ENCODE peak calls at places on chromosome 20, in nine cellular contexts. S is left ventricle myocardium inferior, A is WTC11, K is H1, B is heart left ventricle, E is endothelial cell, F is IMR-90, J is nephron progenitor cell, L is fibroblast of lung. D is an unnamed sample.
A peak's percentile ranks its signal among the peaks of the same experiment; 100 is the strongest.

GRCh38 chr20:34083137-34083536 is 28.9 kb downstream of the EIF2S2 start:
- DNase-seq in S (peak; percentile 81), A (no peak), K (no peak), B (peak; percentile 87), E (no peak), F (peak; percentile 86), J (no peak), L (peak; percentile 99), D (peak; percentile 85)

GRCh38 chr20:50592282-50593004 is 82.3 kb downstream of the PTPN1 start:
- DNase-seq in S (peak; percentile 73), A (no peak), K (no peak), B (peak; percentile 82), E (no peak), F (no peak), J (no peak), L (peak; percentile 30), D (no peak)

GRCh38 chr20:51542894-51543788 is 622 bp upstream of the NFATC2 start:
- DNase-seq in S (no peak), A (no peak), K (no peak), B (no peak), E (no peak), F (no peak), J (no peak), L (no peak), D (peak; percentile 27)

GRCh38 chr20:1562622-1563021 is 5.1 kb upstream of the SIRPD start:
- DNase-seq in S (no peak), A (no peak), K (no peak), B (no peak), E (no peak), F (no peak), J (no peak), L (no peak), D (no peak)

GRCh38 chr20:62914970-62915457 is 11.3 kb downstream of the DIDO1 start:
- DNase-seq in S (no peak), A (peak; percentile 61), K (no peak), B (no peak), E (peak; percentile 65), F (peak; percentile 19), J (peak; percentile 58), L (peak; percentile 49), D (peak; percentile 62)

GRCh38 chr20:57133926-57134650 is 132.4 kb downstream of the BMP7 start:
- DNase-seq in S (no peak), A (no peak), K (no peak), B (no peak), E (no peak), F (no peak), J (no peak), L (no peak), D (no peak)

GRCh38 chr20:31713312-31714049 is 9.2 kb downstream of the BCL2L1 start:
- DNase-seq in S (peak; percentile 84), A (no peak), K (no peak), B (peak; percentile 89), E (peak; percentile 54), F (peak; percentile 91), J (no peak), L (peak; percentile 93), D (peak; percentile 69)

GRCh38 chr20:48717095-48717958 is 110.5 kb downstream of the PREX1 start:
- DNase-seq in S (no peak), A (no peak), K (no peak), B (no peak), E (no peak), F (no peak), J (no peak), L (no peak), D (no peak)

GRCh38 chr20:63519765-63520593 is 586 bp upstream of the PPDPF start:
- DNase-seq in S (peak; percentile 70), A (peak; percentile 78), K (no peak), B (peak; percentile 83), E (peak; percentile 76), F (peak; percentile 29), J (peak; percentile 76), L (peak; percentile 49), D (peak; percentile 84)

GRCh38 chr20:13659288-13659687 is 20.6 kb upstream of the TASP1 start:
- DNase-seq in S (no peak), A (no peak), K (no peak), B (no peak), E (no peak), F (no peak), J (no peak), L (no peak), D (no peak)

GRCh38 chr20:3167738-3168078 is 5.6 kb downstream of the LZTS3 start:
- DNase-seq in S (no peak), A (no peak), K (no peak), B (no peak), E (no peak), F (no peak), J (no peak), L (no peak), D (no peak)

GRCh38 chr20:21808863-21809664 is 103.6 kb downstream of the PAX1 start:
- DNase-seq in S (peak; percentile 40), A (peak; percentile 89), K (peak; percentile 27), B (no peak), E (peak; percentile 79), F (no peak), J (peak; percentile 79), L (no peak), D (no peak)

GRCh38 chr20:58483470-58483869 is 31.7 kb downstream of the APCDD1L start:
- DNase-seq in S (no peak), A (no peak), K (no peak), B (no peak), E (no peak), F (no peak), J (no peak), L (no peak), D (no peak)

GRCh38 chr20:4607287-4607713 is 114.4 kb upstream of the PRND start:
- DNase-seq in S (no peak), A (peak; percentile 64), K (peak; percentile 15), B (peak; percentile 39), E (peak; percentile 64), F (peak; percentile 70), J (peak; percentile 70), L (peak; percentile 55), D (peak; percentile 39)

GRCh38 chr20:57938158-57939108 is 228.6 kb upstream of the PMEPA1 start:
- DNase-seq in S (no peak), A (no peak), K (no peak), B (peak; percentile 41), E (no peak), F (no peak), J (no peak), L (peak; percentile 29), D (no peak)

GRCh38 chr20:24825591-24825990 is 123.5 kb upstream of the CST7 start:
- DNase-seq in S (no peak), A (no peak), K (no peak), B (no peak), E (no peak), F (no peak), J (no peak), L (no peak), D (no peak)

GRCh38 chr20:38181207-38181693 is 16.2 kb upstream of the TGM2 start:
- DNase-seq in S (no peak), A (no peak), K (no peak), B (no peak), E (no peak), F (no peak), J (peak; percentile 28), L (no peak), D (no peak)

GRCh38 chr20:24842591-24843442 is 106.3 kb upstream of the CST7 start:
- DNase-seq in S (no peak), A (no peak), K (no peak), B (no peak), E (no peak), F (no peak), J (no peak), L (no peak), D (no peak)

DNA sequence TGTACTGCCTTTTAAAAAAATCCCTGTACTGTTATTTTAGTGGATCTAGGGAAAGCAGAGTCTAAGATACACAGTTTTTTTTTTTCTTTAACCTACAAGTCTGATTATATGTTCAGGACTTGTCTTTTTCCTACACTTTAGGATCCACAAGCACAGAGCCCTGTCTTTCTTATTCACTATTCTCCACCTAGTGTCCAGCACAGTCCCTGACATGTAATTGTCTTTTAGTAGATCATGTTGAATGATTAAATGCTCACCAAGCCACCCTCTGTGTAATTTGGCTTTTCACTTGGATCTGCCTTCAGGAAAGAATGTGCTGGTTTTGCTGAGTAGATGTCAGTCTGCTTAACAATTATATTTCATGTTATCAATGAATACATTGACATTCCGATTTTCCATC is 35.8 kb upstream of the YWHAB start:
- DNase-seq in S (no peak), A (no peak), K (no peak), B (no peak), E (no peak), F (no peak), J (no peak), L (no peak), D (no peak)
- TF ChIP-seq CTCF in S (no peak), A (no peak), K (peak; percentile 19), B (no peak), E (no peak), F (no peak), J (no peak), L (no peak), D (no peak)

GRCh38 chr20:15842872-15843271 is 730.4 kb downstream of the KIF16B start:
- DNase-seq in S (no peak), A (no peak), K (no peak), B (no peak), E (no peak), F (no peak), J (no peak), L (no peak), D (no peak)
- TF ChIP-seq CTCF in S (peak; percentile 29), A (no peak), K (peak; percentile 23), B (no peak), E (no peak), F (no peak), J (no peak), L (no peak), D (no peak)

GRCh38 chr20:36754656-36755222 is 8.8 kb upstream of the NDRG3 start:
- DNase-seq in S (no peak), A (peak; percentile 54), K (no peak), B (no peak), E (peak; percentile 68), F (peak; percentile 88), J (peak; percentile 46), L (peak; percentile 53), D (peak; percentile 65)
- TF ChIP-seq CTCF in S (peak; percentile 89), A (peak; percentile 61), K (peak; percentile 79), B (peak; percentile 85), E (peak; percentile 37), F (peak; percentile 81), J (peak; percentile 71), L (peak; percentile 87), D (peak; percentile 74)

DNA sequence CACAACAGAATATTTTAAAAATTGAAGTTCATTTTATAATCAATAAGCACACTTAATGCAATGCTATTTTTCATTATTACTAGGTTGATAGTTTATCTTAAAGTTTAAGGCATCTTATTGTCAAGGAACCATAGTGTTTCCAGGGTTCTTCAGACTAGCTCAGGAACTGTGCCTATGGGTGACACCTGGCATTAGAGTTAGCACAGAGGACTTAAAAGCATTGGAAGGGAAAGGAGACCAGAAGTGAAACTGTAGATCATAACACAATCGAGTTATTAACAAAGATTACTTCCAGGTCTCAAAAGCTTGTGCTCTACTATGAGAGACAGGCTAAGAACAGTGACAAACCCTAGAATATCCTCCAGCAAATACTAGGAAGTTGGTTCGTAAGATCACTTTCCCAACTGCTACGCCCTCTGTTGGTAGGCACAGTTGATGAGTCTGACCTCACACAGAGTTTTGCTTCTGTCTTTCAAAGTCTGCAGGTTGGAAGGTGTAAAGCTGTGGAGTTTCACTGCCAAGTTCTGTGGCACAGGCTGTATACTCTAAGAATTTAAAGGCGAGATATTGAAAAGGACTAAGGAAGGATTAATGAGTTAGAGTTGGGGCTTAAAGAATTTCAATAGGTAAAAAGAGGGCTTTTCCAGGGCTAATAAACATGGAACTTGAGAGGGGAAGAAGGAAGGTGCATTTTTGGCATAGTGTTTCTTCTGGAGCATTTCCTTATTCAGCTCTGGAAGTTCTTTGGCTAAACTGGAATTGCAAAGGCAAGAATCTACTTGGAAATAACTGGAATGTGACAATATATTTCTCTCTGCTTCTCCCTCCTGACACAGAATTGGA is 531.3 kb upstream of the JAG1 start:
- DNase-seq in S (peak; percentile 34), A (peak; percentile 72), K (peak; percentile 33), B (peak; percentile 56), E (peak; percentile 67), F (peak; percentile 71), J (peak; percentile 51), L (peak; percentile 48), D (peak; percentile 66)
- TF ChIP-seq CTCF in S (peak; percentile 88), A (peak; percentile 62), K (peak; percentile 98), B (peak; percentile 78), E (peak; percentile 80), F (peak; percentile 72), J (peak; percentile 73), L (peak; percentile 93), D (peak; percentile 40)

D was measured in Calu3.